ENCODE peak calls at places on chromosomes 12 and 14, in ten cellular contexts. F, E, B, J, X, L, R, Y, U and D are unnamed samples.

GRCh38 chr12:132205271-132206092 is 61.2 kb downstream of the NOC4L start:
- DNase-seq in J (no peak), Y (no peak), R (no peak), E (no peak), X (peak), L (no peak), U (no peak), B (peak), F (no peak), D (no peak)

GRCh38 chr14:105533391-105533790 is 7.0 kb downstream of the TMEM121 start:
- DNase-seq in U (no peak), R (no peak), X (no peak), F (no peak), Y (no peak), B (no peak), J (no peak), L (no peak), E (no peak), D (no peak)

GRCh38 chr14:71536927-71537772 is 395.1 kb upstream of the RGS6 start:
- DNase-seq in L (no peak), X (no peak), B (no peak), E (no peak), F (no peak), J (no peak), U (no peak), Y (no peak), R (no peak), D (no peak)

GRCh38 chr14:78835052-78835451 is 664.9 kb downstream of the NRXN3 start:
- DNase-seq in Y (no peak), B (no peak), R (no peak), L (no peak), X (no peak), J (no peak), E (no peak), F (no peak), U (no peak), D (no peak)

GRCh38 chr12:96360550-96360949 is 39.7 kb downstream of the CDK17 start:
- DNase-seq in X (no peak), Y (no peak), F (no peak), E (no peak), J (no peak), U (no peak), B (no peak), L (no peak), R (no peak), D (no peak)

GRCh38 chr14:66508846-66509621 is 1.1 kb downstream of the GPHN start:
- DNase-seq in Y (no peak), F (peak), L (no peak), R (no peak), J (no peak), U (peak), E (peak), X (peak), B (peak), D (peak)

GRCh38 chr12:66279127-66279712 is 23.1 kb upstream of the HELB start:
- DNase-seq in Y (no peak), F (no peak), J (no peak), R (no peak), B (no peak), L (peak), U (no peak), X (peak), E (peak), D (no peak)

GRCh38 chr12:27821259-27821973 is 41.4 kb upstream of the MANSC4 start:
- DNase-seq in U (peak), X (peak), F (no peak), R (no peak), L (peak), B (no peak), E (peak), J (peak), Y (peak), D (no peak)

GRCh38 chr12:68490476-68490875 is 120.2 kb upstream of the RAP1B start:
- DNase-seq in Y (no peak), J (no peak), U (no peak), X (no peak), L (no peak), E (no peak), B (no peak), F (no peak), R (no peak), D (no peak)

GRCh38 chr12:121570467-121571283 is 10.1 kb downstream of the KDM2B start:
- DNase-seq in U (no peak), F (no peak), L (no peak), E (no peak), B (no peak), X (peak), R (no peak), J (no peak), Y (no peak), D (no peak)

GRCh38 chr12:8916154-8916553 is 1.8 kb downstream of the PHC1 start:
- DNase-seq in R (no peak), U (no peak), L (no peak), X (no peak), B (no peak), F (no peak), J (no peak), E (no peak), Y (no peak), D (no peak)

GRCh38 chr14:74979442-74980397 is 23.0 kb upstream of the EIF2B2 start:
- DNase-seq in F (no peak), X (peak), Y (no peak), B (peak), J (no peak), L (peak), E (peak), R (no peak), U (peak), D (no peak)

GRCh38 chr14:63918411-63918810 is 65.6 kb downstream of the SYNE2 start:
- DNase-seq in F (no peak), R (no peak), J (no peak), B (no peak), U (no peak), E (no peak), Y (no peak), X (no peak), L (peak), D (no peak)

GRCh38 chr12:120925740-120926563 is 21.8 kb upstream of the SPPL3 start:
- DNase-seq in F (no peak), E (no peak), X (no peak), J (no peak), L (no peak), B (no peak), U (peak), R (no peak), Y (no peak), D (no peak)

GRCh38 chr12:45130881-45131281 is 80.0 kb upstream of the DBX2 start:
- DNase-seq in Y (peak), J (no peak), R (peak), B (peak), U (peak), L (peak), X (peak), F (peak), E (peak), D (peak)

GRCh38 chr12:45583011-45583657 is 146.4 kb upstream of the ARID2 start:
- DNase-seq in E (peak), F (no peak), U (no peak), X (peak), Y (no peak), B (no peak), R (no peak), J (no peak), L (no peak), D (no peak)

GRCh38 chr14:65164068-65164824 is 61.9 kb upstream of the MAX start:
- DNase-seq in L (peak), E (peak), B (no peak), J (no peak), F (no peak), R (no peak), X (peak), Y (peak), U (no peak), D (no peak)